ENCODE peak calls at places on chromosomes 2 and 18, in four cellular contexts. K is endothelial cell of umbilical vein, A is IMR-90, L is K562. Q is an unnamed sample.

GRCh38 chr18:44521673-44522032 is 159.0 kb upstream of the SETBP1 start:
- DNase-seq in K (no peak), A (no peak), L (no peak), Q (no peak)

GRCh38 chr2:129319422-129319717 is 660.1 kb upstream of the RAB6C start:
- DNase-seq in K (no peak), A (no peak), L (no peak), Q (no peak)

GRCh38 chr2:138237657-138238384 is 263.7 kb upstream of the SPOPL start:
- DNase-seq in K (peak; percentile 84), A (no peak), L (no peak), Q (no peak)

GRCh38 chr2:1685957-1686783 is 58.1 kb downstream of the PXDN start:
- DNase-seq in K (peak; percentile 8), A (peak; percentile 62), L (no peak), Q (no peak)

GRCh38 chr2:40367652-40368051 is 84.2 kb downstream of the SLC8A1 start:
- DNase-seq in K (no peak), A (peak; percentile 93), L (no peak), Q (no peak)

GRCh38 chr2:71891155-71891554 is 256.5 kb downstream of the CYP26B1 start:
- DNase-seq in K (no peak), A (no peak), L (no peak), Q (no peak)

GRCh38 chr2:15782009-15782751 is 158.2 kb upstream of the MYCN start:
- DNase-seq in K (no peak), A (no peak), L (no peak), Q (no peak)

GRCh38 chr18:44813586-44813985 is 132.9 kb downstream of the SETBP1 start:
- DNase-seq in K (no peak), A (no peak), L (no peak), Q (no peak)

GRCh38 chr18:31679133-31679731 is 5.1 kb downstream of the B4GALT6 start:
- DNase-seq in K (peak; percentile 93), A (peak; percentile 46), L (no peak), Q (no peak)

GRCh38 chr2:172628085-172628484 is 72.2 kb downstream of the PDK1 start:
- DNase-seq in K (no peak), A (no peak), L (no peak), Q (no peak)

GRCh38 chr2:1546901-1547300 is 133.6 kb downstream of the TPO start:
- DNase-seq in K (no peak), A (no peak), L (peak; percentile 41), Q (no peak)

GRCh38 chr2:161223139-161223732 is 63.0 kb downstream of the TANK start:
- DNase-seq in K (peak; percentile 77), A (peak; percentile 64), L (peak; percentile 30), Q (no peak)

GRCh38 chr2:189899101-189899500 is 114.9 kb downstream of the PMS1 start:
- DNase-seq in K (no peak), A (peak; percentile 12), L (no peak), Q (no peak)

GRCh38 chr2:190271783-190272456 is 47.7 kb downstream of the HIBCH start:
- DNase-seq in K (no peak), A (no peak), L (peak; percentile 53), Q (no peak)

GRCh38 chr2:152098798-152099654 is at the start of gene CACNB4:
- DNase-seq in K (peak; percentile 16), A (no peak), L (no peak), Q (no peak)

GRCh38 chr2:142872900-142873724 is 4.4 kb upstream of the KYNU start:
- DNase-seq in K (peak; percentile 64), A (peak; percentile 97), L (no peak), Q (peak; percentile 79)

GRCh38 chr2:216222650-216223352 is 113.7 kb downstream of the XRCC5 start:
- DNase-seq in K (peak; percentile 32), A (peak; percentile 67), L (no peak), Q (no peak)

GRCh38 chr2:39128919-39129391 is 8.1 kb upstream of the SOS1 start:
- DNase-seq in K (no peak), A (no peak), L (no peak), Q (no peak)

GRCh38 chr18:13181765-13182164 is 36.8 kb upstream of the LDLRAD4 start:
- DNase-seq in K (no peak), A (no peak), L (no peak), Q (no peak)

GRCh38 chr2:182132605-182133004 is 147.0 kb downstream of the PPP1R1C start:
- DNase-seq in K (peak; percentile 65), A (peak; percentile 53), L (no peak), Q (no peak)

GRCh38 chr2:240392084-240392947 is 43.1 kb upstream of the GPC1 start:
- DNase-seq in K (no peak), A (no peak), L (no peak), Q (no peak)

GRCh38 chr2:120257522-120257921 is 4.9 kb downstream of the RALB start:
- DNase-seq in K (peak; percentile 67), A (no peak), L (no peak), Q (no peak)

GRCh38 chr2:171712051-171712450 is 24.8 kb downstream of the DYNC1I2 start:
- DNase-seq in K (peak; percentile 91), A (peak; percentile 92), L (no peak), Q (no peak)

GRCh38 chr18:28176933-28177827 is at the start of gene CDH2:
- DNase-seq in K (peak; percentile 79), A (peak; percentile 85), L (no peak), Q (no peak)

GRCh38 chr18:76709659-76710645 is 112.4 kb upstream of the ZNF236 start:
- DNase-seq in K (peak; percentile 55), A (peak; percentile 65), L (peak; percentile 52), Q (no peak)

GRCh38 chr2:217367464-217367863 is 507.6 kb upstream of the TNP1 start:
- DNase-seq in K (no peak), A (peak; percentile 73), L (no peak), Q (no peak)

GRCh38 chr2:150134223-150134858 is 353.1 kb downstream of the RND3 start:
- DNase-seq in K (no peak), A (peak; percentile 51), L (no peak), Q (no peak)

GRCh38 chr18:79059456-79059855 is 9.7 kb upstream of the ATP9B start:
- DNase-seq in K (no peak), A (no peak), L (no peak), Q (no peak)

GRCh38 chr18:10421859-10422258 is 32.6 kb upstream of the APCDD1 start:
- DNase-seq in K (no peak), A (peak; percentile 69), L (no peak), Q (no peak)

GRCh38 chr2:221166283-221166682 is 405.8 kb downstream of the EPHA4 start:
- DNase-seq in K (no peak), A (peak; percentile 26), L (no peak), Q (no peak)

GRCh38 chr2:218381916-218382366 is at the start of gene SLC11A1:
- DNase-seq in K (no peak), A (no peak), L (no peak), Q (no peak)

GRCh38 chr2:150485114-150485870 is 2.2 kb downstream of the RND3 start:
- DNase-seq in K (peak; percentile 67), A (peak; percentile 53), L (no peak), Q (peak; percentile 30)

GRCh38 chr2:239177908-239178307 is 222.9 kb downstream of the HDAC4 start:
- DNase-seq in K (no peak), A (no peak), L (no peak), Q (no peak)
- H3K9me1 ChIP-seq in K (no peaks in the 10 kb centered on the region), A (no peaks in the 10 kb centered on the region), L (no peaks in the 10 kb centered on the region), Q (no peaks in the 10 kb centered on the region)

GRCh38 chr2:235501663-235502009 is 7.8 kb downstream of the AGAP1 start:
- DNase-seq in K (peak; percentile 18), A (no peak), L (no peak), Q (no peak)
- H3K9ac ChIP-seq in K (no peak overlapping the region), A (no peak overlapping the region), L (peak overlapping the region; percentile 6), Q (no peak overlapping the region)

GRCh38 chr18:42360716-42361115 is 405.7 kb downstream of the PIK3C3 start:
- DNase-seq in K (no peak), A (no peak), L (no peak), Q (no peak)

GRCh38 chr18:42363446-42363845 is 408.4 kb downstream of the PIK3C3 start:
- DNase-seq in K (no peak), A (no peak), L (no peak), Q (no peak)

GRCh38 chr18:42364042-42364441 is 409.0 kb downstream of the PIK3C3 start:
- DNase-seq in K (no peak), A (no peak), L (no peak), Q (no peak)

DNA sequence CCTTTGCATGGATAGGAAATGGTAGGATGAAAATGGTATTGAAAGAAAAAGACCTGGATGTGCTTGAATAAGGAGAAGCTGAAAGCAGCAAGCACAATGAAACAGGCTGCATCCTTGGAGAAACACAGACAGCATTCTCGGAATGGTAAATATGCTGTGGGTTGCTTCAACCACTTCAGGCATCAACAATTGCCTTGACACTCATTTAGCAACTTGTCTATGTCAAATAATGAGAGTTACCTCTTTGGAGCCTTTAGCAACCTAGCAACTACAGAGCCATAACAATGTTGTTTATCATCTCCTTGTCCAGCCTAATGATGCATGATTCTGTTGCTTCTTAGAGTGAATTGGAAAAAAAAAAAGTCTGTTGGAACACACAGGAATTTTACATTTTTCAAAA is 410.5 kb downstream of the PIK3C3 start:
- DNase-seq in K (no peak), A (no peak), L (no peak), Q (no peak)
- H3K9me1 ChIP-seq in K (no peaks in the 10 kb centered on the region), A (no peaks in the 10 kb centered on the region), L (no peaks in the 10 kb centered on the region), Q (no peaks in the 10 kb centered on the region)

DNA sequence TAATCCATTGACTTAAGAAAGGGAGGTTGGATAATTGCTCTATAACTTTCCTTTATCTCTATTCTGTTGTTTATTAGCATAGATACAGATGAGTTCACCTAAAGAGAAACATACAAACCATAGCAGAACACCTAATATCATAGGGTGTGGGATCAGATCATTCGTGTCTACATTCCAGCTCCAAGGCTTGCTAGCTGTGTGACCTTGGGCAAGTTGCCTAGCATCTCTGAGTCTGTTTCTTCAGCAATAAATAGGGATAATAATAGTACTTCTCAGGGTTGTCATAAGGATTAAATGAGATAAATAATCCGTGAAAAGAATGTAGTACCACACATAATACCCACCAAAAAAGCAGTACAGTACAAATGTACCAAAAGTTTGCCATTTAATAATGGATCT is 126.2 kb downstream of the PLB1 start:
- DNase-seq in K (no peak), A (no peak), L (no peak), Q (no peak)
- H3K9ac ChIP-seq in K (peak overlapping the region; percentile 82), A (no peak overlapping the region), L (no peak overlapping the region), Q (peak overlapping the region; percentile 12)

DNA sequence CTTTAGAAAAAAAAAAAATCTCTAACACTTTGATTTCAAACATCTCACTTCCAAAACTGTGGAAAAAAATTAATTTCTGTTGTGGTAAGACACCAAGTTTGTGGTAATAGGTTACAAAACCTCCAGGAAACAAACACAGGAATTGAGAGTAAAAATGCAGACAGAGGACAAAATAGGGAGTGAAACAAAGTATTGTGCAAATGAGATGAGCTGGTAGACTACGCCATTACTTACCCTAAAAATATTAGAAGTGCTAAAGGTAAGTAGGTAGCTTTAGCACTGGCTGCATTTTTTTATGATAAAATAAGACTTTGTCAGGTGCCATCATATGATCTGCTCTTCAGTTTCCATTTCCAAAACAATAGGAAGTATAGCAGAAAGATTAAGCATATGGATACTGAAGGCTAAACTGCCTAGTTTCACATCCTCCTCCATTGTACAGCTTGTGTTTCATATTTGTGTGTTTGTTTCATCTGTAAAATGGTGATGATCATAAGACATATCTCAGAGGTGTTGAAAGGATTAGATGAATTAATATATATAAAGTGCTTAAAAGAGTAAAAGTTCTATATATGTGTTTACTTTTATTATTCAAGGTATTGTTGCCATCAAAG is 309.1 kb downstream of the NR4A2 start:
- DNase-seq in K (no peak), A (no peak), L (no peak), Q (no peak)
- H3K9me1 ChIP-seq in K (no peaks in the 10 kb centered on the region), A (no peaks in the 10 kb centered on the region), L (no peaks in the 10 kb centered on the region), Q (no peaks in the 10 kb centered on the region)

Q was measured in keratinocyte.